ENCODE peak calls at places on chromosomes 3 and 15, in ten cellular contexts. P, K, D, Y, F, X, J, R, I and S are unnamed samples.

GRCh38 chr15:51191766-51192165 is 97.1 kb upstream of the TNFAIP8L3 start:
- DNase-seq in F (no peak), X (no peak), R (no peak), Y (no peak), I (no peak), K (no peak), D (no peak), P (no peak), J (no peak), S (no peak)

GRCh38 chr15:98891301-98891700 is 116.3 kb downstream of the PGPEP1L start:
- DNase-seq in X (no peak), F (no peak), K (no peak), P (no peak), I (no peak), Y (no peak), D (no peak), R (no peak), J (no peak), S (no peak)

GRCh38 chr3:139111392-139112229 is 66.9 kb upstream of the PRR23C start:
- DNase-seq in X (peak), F (peak), K (peak), P (peak), R (peak), Y (peak), D (peak), I (no peak), J (peak), S (peak)

GRCh38 chr3:25155696-25156471 is 272.2 kb upstream of the RARB start:
- DNase-seq in P (no peak), I (no peak), K (no peak), Y (no peak), X (no peak), F (no peak), J (no peak), D (no peak), R (no peak), S (no peak)

GRCh38 chr3:151838574-151839312 is 24.8 kb downstream of the AADAC start:
- DNase-seq in D (peak), R (peak), P (no peak), X (no peak), F (peak), K (peak), I (peak), Y (peak), J (peak), S (peak)

GRCh38 chr3:54988302-54989022 is 60.6 kb upstream of the LRTM1 start:
- DNase-seq in P (peak), I (no peak), X (no peak), K (peak), F (no peak), R (peak), Y (peak), J (peak), D (no peak), S (no peak)

GRCh38 chr3:155676252-155676981 is 68.5 kb downstream of the PLCH1 start:
- DNase-seq in K (no peak), P (no peak), R (peak), J (peak), Y (peak), D (no peak), I (no peak), X (no peak), F (no peak), S (no peak)

GRCh38 chr3:28171962-28172361 is 69.5 kb upstream of the CMC1 start:
- DNase-seq in R (no peak), I (no peak), J (no peak), K (no peak), D (no peak), X (no peak), Y (no peak), F (no peak), P (no peak), S (no peak)

GRCh38 chr3:16177962-16178627 is 3.6 kb downstream of the GALNT15 start:
- DNase-seq in R (peak), F (peak), D (peak), P (peak), Y (peak), J (peak), X (peak), K (peak), I (no peak), S (peak)

GRCh38 chr3:53850895-53851294 is 4.5 kb downstream of the IL17RB start:
- DNase-seq in I (no peak), J (peak), Y (peak), R (peak), F (no peak), D (no peak), K (peak), P (no peak), X (no peak), S (no peak)

GRCh38 chr15:31228980-31229826 is 97.4 kb upstream of the KLF13 start:
- DNase-seq in Y (no peak), D (peak), P (no peak), F (no peak), I (no peak), J (peak), K (no peak), X (no peak), R (peak), S (no peak)

GRCh38 chr15:31306426-31307269 is 20.0 kb upstream of the KLF13 start:
- DNase-seq in P (no peak), Y (no peak), I (no peak), D (no peak), R (no peak), X (no peak), K (no peak), J (no peak), F (no peak), S (peak)

GRCh38 chr3:166606988-166607387 is 769.8 kb upstream of the BCHE start:
- DNase-seq in D (no peak), P (no peak), R (no peak), J (no peak), I (no peak), F (no peak), Y (no peak), K (no peak), X (no peak), S (no peak)

GRCh38 chr3:94249491-94250079 is 186.7 kb downstream of the NSUN3 start:
- DNase-seq in P (peak), I (no peak), J (peak), D (peak), R (peak), Y (peak), X (peak), K (peak), F (peak), S (peak)

GRCh38 chr3:174335324-174335723 is 523.8 kb upstream of the NAALADL2 start:
- DNase-seq in Y (no peak), F (no peak), K (no peak), R (no peak), X (no peak), I (no peak), P (no peak), J (no peak), D (no peak), S (no peak)

GRCh38 chr15:33964665-33965040 is 3.6 kb upstream of the CHRM5 start:
- DNase-seq in J (no peak), R (no peak), P (no peak), X (no peak), Y (peak), F (no peak), D (no peak), I (no peak), K (no peak), S (no peak)

GRCh38 chr15:73318463-73319351 is 50.1 kb downstream of the HCN4 start:
- DNase-seq in P (no peak), K (no peak), I (no peak), F (peak), X (no peak), D (no peak), Y (no peak), J (no peak), R (no peak), S (peak)

GRCh38 chr3:107987036-107987557 is 103.7 kb downstream of the CD47 start:
- DNase-seq in J (peak), R (peak), D (no peak), Y (peak), I (peak), F (no peak), K (peak), P (peak), X (no peak), S (no peak)

GRCh38 chr15:81276967-81277366 is 47.0 kb downstream of the STARD5 start:
- DNase-seq in R (no peak), J (no peak), I (no peak), X (no peak), Y (no peak), P (no peak), D (no peak), F (no peak), K (no peak), S (no peak)

GRCh38 chr3:134364936-134365765 is 9.1 kb downstream of the AMOTL2 start:
- DNase-seq in K (no peak), Y (peak), I (no peak), J (no peak), X (no peak), P (no peak), F (no peak), D (no peak), R (no peak), S (no peak)

GRCh38 chr3:11162401-11163345 is 8.4 kb downstream of the HRH1 start:
- DNase-seq in D (no peak), P (no peak), R (no peak), I (no peak), X (no peak), Y (no peak), F (no peak), J (no peak), K (no peak), S (no peak)

GRCh38 chr3:12440927-12441326 is 43.4 kb upstream of the TSEN2 start:
- DNase-seq in D (no peak), K (peak), X (no peak), F (no peak), P (peak), J (no peak), Y (peak), I (no peak), R (no peak), S (no peak)

GRCh38 chr15:55237219-55238130 is 40.7 kb upstream of the RSL24D1 start:
- DNase-seq in Y (peak), X (no peak), I (no peak), J (no peak), D (no peak), K (no peak), R (no peak), F (no peak), P (no peak), S (no peak)

GRCh38 chr15:95287774-95288173 is 1042.7 kb upstream of the NR2F2 start:
- DNase-seq in D (no peak), F (no peak), Y (no peak), X (no peak), R (no peak), I (no peak), K (no peak), P (no peak), J (no peak), S (no peak)

GRCh38 chr15:48406911-48407310 is 75.7 kb downstream of the DUT start:
- DNase-seq in R (no peak), J (no peak), P (no peak), K (no peak), D (no peak), X (no peak), F (peak), Y (no peak), I (no peak), S (no peak)
- TF ChIP-seq CTCF in R (no peak), J (no peak), P (no peak), K (peak), D (no peak), X (peak), F (no peak), Y (peak), I (peak), S (no peak)

DNA sequence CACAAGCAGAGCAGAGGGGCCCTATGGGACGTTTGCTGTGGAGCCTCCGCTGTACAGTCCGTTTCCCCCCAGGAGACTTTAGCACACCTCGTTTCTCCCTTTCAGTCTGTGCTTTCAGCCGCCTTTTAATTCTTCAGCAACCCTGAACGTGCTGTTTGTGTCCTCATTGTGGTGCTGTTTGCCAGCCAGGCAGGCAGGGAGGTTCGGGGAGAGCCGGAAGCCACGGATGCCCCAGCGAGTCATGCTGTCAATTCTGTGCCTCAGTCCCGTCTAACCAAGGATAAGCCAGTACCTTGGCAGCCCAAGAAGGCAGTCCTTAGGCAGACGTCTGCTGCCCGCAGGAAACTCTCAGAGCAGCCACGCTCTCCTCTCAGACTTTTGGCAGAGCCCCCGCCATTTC is 158.7 kb downstream of the UACA start:
- DNase-seq in X (no peak), R (no peak), Y (no peak), I (peak), F (no peak), J (no peak), D (no peak), K (no peak), P (no peak), S (no peak)
- TF ChIP-seq CTCF in X (no peak), R (no peak), Y (no peak), I (peak), F (no peak), J (no peak), D (no peak), K (no peak), P (no peak), S (no peak)

GRCh38 chr15:78540135-78540954 is at the start of gene PSMA4:
- DNase-seq in X (peak), I (peak), K (peak), Y (peak), D (peak), R (peak), F (peak), J (peak), P (peak), S (peak)
- TF ChIP-seq CTCF in X (peak), I (no peak), K (peak), Y (peak), D (no peak), R (no peak), F (no peak), J (no peak), P (peak), S (no peak)

DNA sequence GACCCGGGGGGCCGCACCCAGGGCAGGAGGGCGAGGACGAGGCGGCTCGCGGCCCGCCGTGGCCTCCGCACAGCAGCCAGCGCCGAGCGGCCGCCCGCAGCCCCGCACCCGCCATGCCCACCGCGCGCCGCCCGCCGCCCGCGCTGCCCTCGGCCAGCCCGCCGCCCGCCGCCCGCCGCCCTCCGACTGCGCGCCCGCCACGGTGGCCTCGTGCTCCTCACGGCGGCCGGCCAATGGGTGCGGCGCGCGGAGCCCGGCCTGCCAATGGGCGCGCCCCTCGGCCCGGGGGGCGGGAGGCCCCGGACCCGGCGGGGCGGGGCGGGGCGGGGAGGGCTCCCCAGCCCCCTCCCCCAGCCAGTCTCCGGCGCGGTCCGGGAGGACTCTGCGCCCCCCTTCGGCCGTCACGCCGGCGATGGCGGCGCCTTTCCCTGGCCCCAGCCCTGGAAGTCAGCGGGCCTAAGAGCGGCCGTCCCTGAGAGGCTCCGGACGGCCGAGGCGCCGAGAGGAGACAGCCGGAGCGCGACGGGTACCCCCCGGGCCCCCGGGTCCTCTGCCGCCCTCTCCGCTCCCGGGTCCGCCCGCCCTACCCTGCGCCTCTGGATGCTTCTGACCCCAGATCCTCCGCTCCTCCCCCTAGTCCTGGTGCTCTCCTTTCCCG is at the start of gene NT5DC2:
- DNase-seq in P (peak), D (peak), K (no peak), J (peak), F (peak), X (peak), Y (peak), R (peak), I (no peak), S (peak)
- TF ChIP-seq CTCF in P (no peak), D (peak), K (no peak), J (no peak), F (no peak), X (no peak), Y (no peak), R (no peak), I (no peak), S (no peak)

GRCh38 chr15:60343221-60343970 is 54.4 kb downstream of the ANXA2 start:
- DNase-seq in R (no peak), D (no peak), J (no peak), K (no peak), F (no peak), Y (no peak), X (no peak), I (no peak), P (no peak), S (no peak)

GRCh38 chr15:60338810-60339209 is 59.0 kb downstream of the ANXA2 start:
- DNase-seq in J (no peak), D (no peak), X (no peak), K (no peak), F (no peak), P (no peak), I (no peak), R (no peak), Y (no peak), S (no peak)

GRCh38 chr15:60339236-60339635 is 58.5 kb downstream of the ANXA2 start:
- DNase-seq in K (no peak), I (no peak), X (no peak), R (no peak), J (no peak), P (no peak), Y (no peak), F (no peak), D (no peak), S (no peak)

GRCh38 chr15:60337069-60337468 is 60.7 kb downstream of the ANXA2 start:
- DNase-seq in X (no peak), J (no peak), P (no peak), I (no peak), D (no peak), F (no peak), Y (no peak), K (no peak), R (no peak), S (no peak)

DNA sequence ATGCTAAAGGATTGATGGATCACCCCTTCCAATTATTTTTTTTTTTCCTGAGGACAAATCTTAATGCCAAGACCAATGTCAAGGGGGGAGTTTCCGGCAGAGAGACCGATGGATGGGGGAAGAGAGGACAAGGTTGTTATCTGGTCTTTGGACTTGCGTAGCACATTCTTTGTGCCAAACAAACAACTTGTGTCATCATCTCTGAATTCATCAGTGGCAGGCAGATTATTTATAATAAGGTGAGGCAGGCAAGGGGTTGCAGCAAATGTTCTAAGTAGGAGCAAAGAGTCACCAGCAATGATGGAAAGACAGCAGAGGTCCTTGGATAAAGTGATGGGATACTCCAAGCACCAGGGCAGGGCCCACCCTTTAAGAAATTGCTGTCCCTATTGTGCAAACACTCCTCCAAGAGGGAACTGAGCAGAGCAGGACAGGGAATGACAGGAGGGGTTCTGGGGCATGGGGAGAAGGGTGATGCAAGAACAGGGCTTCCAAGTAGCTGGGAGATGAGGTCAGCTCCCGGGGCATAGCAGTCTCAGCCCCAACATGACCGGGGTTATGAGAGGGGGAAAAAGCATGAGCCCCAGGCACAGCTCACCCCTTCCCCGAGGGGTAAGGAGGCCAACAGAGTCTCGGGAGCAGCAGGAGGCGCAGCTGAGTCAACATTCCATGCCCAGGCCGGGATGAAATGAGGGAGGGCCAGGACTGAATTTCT is 57.4 kb downstream of the ANXA2 start:
- DNase-seq in F (no peak), I (no peak), K (no peak), P (no peak), Y (no peak), R (no peak), D (no peak), J (no peak), X (no peak), S (no peak)
- TF ChIP-seq CTCF in F (no peak), I (peak), K (peak), P (no peak), Y (peak), R (no peak), D (peak), J (no peak), X (no peak), S (no peak)

DNA sequence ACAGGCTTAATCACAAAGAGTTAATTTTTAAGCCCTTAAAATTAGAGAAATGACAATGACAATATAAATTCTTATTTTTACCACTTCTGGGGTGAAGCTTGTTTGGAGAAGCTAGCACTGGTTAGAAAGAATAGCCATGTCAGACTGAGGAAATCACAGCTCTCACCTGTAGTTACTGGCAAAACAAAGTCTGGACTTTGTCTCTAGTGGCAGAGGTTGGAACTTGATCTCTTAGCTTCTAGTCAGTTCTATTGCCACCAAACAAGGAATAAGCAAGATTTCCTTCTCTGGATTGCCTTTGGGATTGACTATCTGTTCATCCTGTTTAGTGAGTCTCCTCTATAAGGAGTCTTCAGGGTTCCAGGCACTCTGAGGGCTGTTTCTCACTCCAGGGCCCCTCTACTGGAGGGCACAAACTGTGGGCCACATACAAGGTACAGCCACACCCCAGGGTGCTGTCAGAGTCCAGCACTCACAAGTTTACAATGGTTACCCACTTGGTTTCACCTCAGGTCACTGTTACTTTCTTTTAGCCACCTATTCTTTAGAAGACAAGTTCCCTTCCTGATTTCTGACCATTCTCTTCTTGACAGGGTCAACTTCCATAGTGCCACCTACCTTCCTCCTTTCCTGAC is 426.6 kb upstream of the THBS1 start:
- DNase-seq in R (no peak), F (no peak), I (no peak), K (no peak), J (peak), Y (no peak), P (no peak), D (no peak), X (no peak), S (no peak)
- TF ChIP-seq CTCF in R (no peak), F (no peak), I (peak), K (peak), J (peak), Y (peak), P (no peak), D (no peak), X (peak), S (peak)

GRCh38 chr3:32483772-32484171 is 18.9 kb downstream of the CMTM6 start:
- DNase-seq in K (no peak), P (no peak), I (no peak), R (no peak), F (no peak), D (no peak), X (no peak), Y (no peak), J (no peak), S (no peak)
- TF ChIP-seq CTCF in K (no peak), P (no peak), I (no peak), R (no peak), F (no peak), D (no peak), X (no peak), Y (no peak), J (no peak), S (no peak)

DNA sequence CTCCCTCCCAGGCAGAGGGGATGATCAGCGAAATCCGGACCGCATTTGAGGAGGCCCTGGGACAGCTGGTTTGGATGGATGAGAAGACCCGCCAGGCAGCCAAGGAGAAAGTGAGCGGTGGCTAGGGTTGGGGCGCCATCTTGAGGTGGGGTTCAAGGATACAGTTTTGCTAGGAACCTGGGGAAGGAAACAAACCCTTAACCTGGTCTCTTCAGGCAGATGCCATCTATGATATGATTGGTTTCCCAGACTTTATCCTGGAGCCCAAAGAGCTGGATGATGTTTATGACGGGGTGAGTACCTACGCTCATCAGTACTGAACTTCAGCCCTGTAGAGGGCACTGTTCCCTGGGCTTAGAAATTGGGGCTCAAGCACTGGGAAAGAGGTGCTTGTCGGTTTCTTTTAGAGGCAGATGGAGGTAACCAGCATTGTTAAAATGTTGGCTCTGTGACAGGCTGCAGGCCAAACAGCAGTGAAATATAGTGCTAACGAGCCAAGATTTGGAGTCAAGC is 9.6 kb upstream of the PSMD2 start:
- DNase-seq in J (peak), K (no peak), P (peak), R (peak), D (peak), I (no peak), Y (peak), F (peak), X (peak), S (peak)
- TF ChIP-seq CTCF in J (peak), K (peak), P (peak), R (peak), D (peak), I (peak), Y (peak), F (peak), X (peak), S (peak)